ENCODE peak calls at places on chromosomes 12 and 14, in ten cellular contexts. R, C, X, E, H, L, F, Y, S and M are unnamed samples.

GRCh38 chr12:94195483-94195882 is 47.1 kb downstream of the PLXNC1 start:
- DNase-seq in C (no peak), L (no peak), Y (no peak), E (no peak), H (no peak), S (no peak), X (no peak), F (no peak), R (no peak), M (no peak)

GRCh38 chr12:96171905-96172304 is 22.3 kb upstream of the ELK3 start:
- DNase-seq in R (no peak), C (no peak), F (peak), Y (peak), H (no peak), L (no peak), E (no peak), X (no peak), S (no peak), M (no peak)

GRCh38 chr12:96810057-96810456 is 97.0 kb upstream of the NEDD1 start:
- DNase-seq in R (no peak), Y (peak), L (no peak), H (no peak), X (no peak), S (no peak), F (no peak), E (no peak), C (no peak), M (no peak)

GRCh38 chr12:64085996-64086395 is 136.1 kb downstream of the KICS2 start:
- DNase-seq in E (no peak), S (no peak), C (no peak), L (no peak), H (no peak), Y (no peak), F (no peak), R (no peak), X (no peak), M (no peak)

GRCh38 chr12:57694459-57695019 is 607 bp downstream of the OS9 start:
- DNase-seq in X (no peak), S (no peak), C (no peak), E (no peak), F (no peak), Y (peak), R (no peak), H (no peak), L (peak), M (no peak)

GRCh38 chr12:47850153-47851084 is 30.7 kb upstream of the HDAC7 start:
- DNase-seq in F (no peak), E (no peak), R (no peak), X (no peak), C (no peak), Y (no peak), S (no peak), H (peak), L (no peak), M (no peak)

GRCh38 chr14:91303091-91303923 is 58.8 kb upstream of the GPR68 start:
- DNase-seq in X (no peak), H (no peak), L (no peak), E (peak), R (no peak), F (no peak), S (no peak), Y (peak), C (no peak), M (peak)

GRCh38 chr12:89073027-89073398 is 279.3 kb downstream of the DUSP6 start:
- DNase-seq in E (no peak), H (no peak), F (no peak), R (no peak), X (peak), Y (no peak), C (no peak), S (no peak), L (no peak), M (no peak)

GRCh38 chr12:74647241-74647640 is 109.6 kb downstream of the ATXN7L3B start:
- DNase-seq in R (no peak), L (no peak), F (no peak), C (no peak), Y (no peak), S (no peak), E (no peak), X (no peak), H (no peak), M (no peak)

GRCh38 chr14:77128414-77128891 is 13.1 kb downstream of the ZDHHC22 start:
- DNase-seq in S (no peak), Y (peak), C (no peak), L (peak), E (peak), H (no peak), X (no peak), R (peak), F (no peak), M (no peak)

GRCh38 chr12:29762637-29763300 is 21.0 kb downstream of the TMTC1 start:
- DNase-seq in S (peak), C (no peak), F (no peak), H (no peak), Y (no peak), R (no peak), L (no peak), X (no peak), E (no peak), M (no peak)

GRCh38 chr14:91021991-91022621 is 38.3 kb downstream of the RPS6KA5 start:
- DNase-seq in F (no peak), L (no peak), C (no peak), H (no peak), R (no peak), X (no peak), S (no peak), E (no peak), Y (no peak), M (no peak)

GRCh38 chr14:84566109-84566508 is 963.8 kb upstream of the FLRT2 start:
- DNase-seq in Y (no peak), R (no peak), X (no peak), F (no peak), E (no peak), C (no peak), H (no peak), S (no peak), L (no peak), M (no peak)

GRCh38 chr14:104697317-104697703 is 7.9 kb downstream of the INF2 start:
- DNase-seq in S (no peak), Y (no peak), H (no peak), C (no peak), L (no peak), F (no peak), R (no peak), E (no peak), X (no peak), M (no peak)

GRCh38 chr14:34324363-34324795 is 137.7 kb downstream of the SPTSSA start:
- DNase-seq in R (no peak), X (no peak), C (no peak), Y (peak), F (no peak), H (no peak), L (no peak), S (no peak), E (peak), M (no peak)

GRCh38 chr14:61563162-61563511 is 132.2 kb upstream of the HIF1A start:
- DNase-seq in Y (no peak), H (no peak), S (no peak), X (peak), R (no peak), F (no peak), C (no peak), E (no peak), L (no peak), M (no peak)

GRCh38 chr12:124379938-124380754 is 85.3 kb downstream of the RFLNA start:
- DNase-seq in F (peak), L (peak), C (peak), H (no peak), X (no peak), E (no peak), Y (no peak), R (peak), S (peak), M (peak)

GRCh38 chr14:61438497-61438859 is 117.1 kb downstream of the PRKCH start:
- DNase-seq in S (no peak), R (no peak), C (no peak), E (no peak), Y (peak), F (no peak), X (no peak), L (no peak), H (no peak), M (no peak)

GRCh38 chr12:102114212-102114611 is 5.7 kb downstream of the NUP37 start:
- DNase-seq in Y (no peak), S (no peak), F (no peak), X (no peak), H (no peak), R (no peak), E (no peak), L (no peak), C (no peak), M (no peak)

GRCh38 chr12:4604684-4605193 is 42.7 kb downstream of the DYRK4 start:
- DNase-seq in F (peak), X (peak), C (peak), R (peak), H (peak), S (peak), Y (peak), E (peak), L (peak), M (peak)

GRCh38 chr12:23767834-23768233 is 181.6 kb downstream of the SOX5 start:
- DNase-seq in L (no peak), S (no peak), X (no peak), Y (no peak), C (no peak), R (no peak), H (no peak), F (no peak), E (no peak), M (no peak)

GRCh38 chr14:25056688-25057078 is 6.7 kb upstream of the STXBP6 start:
- DNase-seq in C (no peak), E (no peak), L (no peak), R (no peak), Y (no peak), F (no peak), S (no peak), X (no peak), H (no peak), M (no peak)

GRCh38 chr14:95516554-95517209 is at the start of gene SYNE3:
- DNase-seq in X (no peak), C (peak), L (peak), E (no peak), R (peak), F (peak), Y (peak), S (peak), H (peak), M (peak)

GRCh38 chr12:122021193-122021821 is 377 bp upstream of the BCL7A start:
- DNase-seq in E (no peak), H (no peak), Y (peak), R (no peak), C (peak), L (no peak), F (no peak), S (peak), X (peak), M (peak)

GRCh38 chr12:118058881-118059644 is 1.9 kb downstream of the WSB2 start:
- DNase-seq in S (no peak), H (no peak), X (no peak), R (no peak), E (no peak), C (no peak), Y (no peak), F (no peak), L (no peak), M (no peak)

GRCh38 chr12:97063292-97063935 is 156.4 kb downstream of the NEDD1 start:
- DNase-seq in Y (peak), S (no peak), L (no peak), F (no peak), C (no peak), X (no peak), H (no peak), E (no peak), R (no peak), M (no peak)

GRCh38 chr14:53391631-53392030 is 238.5 kb upstream of the DDHD1 start:
- DNase-seq in L (no peak), C (no peak), X (no peak), H (no peak), E (peak), Y (no peak), R (no peak), F (no peak), S (no peak), M (no peak)

GRCh38 chr12:6072302-6072752 is 52.1 kb downstream of the VWF start:
- DNase-seq in X (no peak), F (no peak), S (no peak), Y (no peak), L (no peak), E (no peak), R (peak), C (no peak), H (no peak), M (peak)

GRCh38 chr14:84926656-84927055 is 603.3 kb upstream of the FLRT2 start:
- DNase-seq in S (no peak), E (no peak), R (no peak), C (no peak), L (no peak), F (no peak), H (no peak), Y (no peak), X (no peak), M (no peak)

GRCh38 chr12:2239376-2240010 is 186.7 kb downstream of the CACNA1C start:
- DNase-seq in X (no peak), F (no peak), E (no peak), H (no peak), L (no peak), S (no peak), R (peak), C (peak), Y (no peak), M (peak)

DNA sequence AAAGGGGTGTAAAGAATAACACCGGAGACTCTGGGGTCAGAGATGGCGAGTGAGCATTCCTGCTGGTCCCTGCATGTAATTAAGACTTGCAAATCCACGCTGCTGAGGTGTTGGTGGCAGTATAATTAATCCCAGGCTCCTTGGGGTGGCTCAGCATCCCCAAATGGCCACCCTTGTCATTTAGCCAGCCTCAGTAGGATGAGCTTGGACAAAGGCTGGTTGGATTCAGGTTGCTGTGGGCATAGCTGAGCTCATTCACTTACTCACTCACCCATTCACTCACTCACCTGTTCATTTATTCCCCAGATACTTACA is 174.4 kb upstream of the RPH3A start:
- DNase-seq in C (no peak), R (no peak), S (no peak), L (no peak), Y (no peak), F (no peak), H (no peak), E (no peak), X (no peak), M (no peak)
- H3K4me3 ChIP-seq in C (no peak), R (no peak), S (no peak), L (no peak), Y (no peak), F (no peak), H (no peak), E (no peak), X (no peak), M (no peak)

DNA sequence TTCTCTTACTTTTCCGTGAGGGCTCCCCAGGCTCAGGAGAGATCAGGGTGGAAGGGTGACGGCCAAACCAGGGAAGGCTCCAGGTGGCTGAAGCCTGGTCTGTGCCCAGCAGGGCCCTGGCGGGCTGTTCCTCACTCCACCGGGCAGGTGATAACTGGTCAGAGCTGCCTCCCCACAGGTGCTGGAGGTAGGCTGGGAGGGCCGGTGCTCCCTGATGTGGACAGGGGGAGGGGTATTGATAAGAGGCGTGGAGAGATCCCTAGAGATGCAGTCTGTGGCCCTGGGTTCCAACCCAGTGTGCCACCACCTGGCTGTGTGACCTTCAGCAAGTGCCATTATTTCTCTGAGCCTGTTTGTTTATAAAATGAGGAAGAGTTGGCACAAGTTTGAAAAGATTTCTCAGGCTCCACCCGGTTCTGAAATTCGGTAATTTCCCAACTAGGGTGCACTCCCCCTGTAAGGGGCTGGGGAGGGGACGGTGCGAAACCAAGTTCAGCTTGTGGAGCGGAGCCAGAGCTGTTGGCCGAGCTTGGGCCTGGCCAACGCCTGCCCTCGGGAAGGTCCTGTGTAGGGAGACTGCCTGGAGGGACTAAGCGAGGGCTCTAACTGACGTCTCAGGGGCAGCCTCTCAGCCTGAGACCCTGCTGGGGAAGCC is 999 bp upstream of the NR4A1 start:
- DNase-seq in R (peak), Y (peak), L (no peak), C (peak), X (peak), F (peak), E (no peak), H (peak), S (peak), M (peak)
- TF ChIP-seq POLR2A in R (no peak), Y (no peak), L (no peak), C (no peak), X (peak), F (no peak), E (no peak), H (no peak), S (no peak), M (no peak)

GRCh38 chr12:108700833-108701450 is 30.4 kb downstream of the CORO1C start:
- DNase-seq in L (no peak), C (no peak), R (no peak), S (no peak), F (no peak), H (no peak), X (no peak), Y (no peak), E (no peak), M (no peak)
- H3K27ac ChIP-seq in L (no peak), C (peak), R (no peak), S (peak), F (peak), H (peak), X (no peak), Y (peak), E (no peak), M (peak)

GRCh38 chr12:108567974-108568652 is 5.7 kb downstream of the ISCU start:
- DNase-seq in S (no peak), L (no peak), C (no peak), Y (peak), F (no peak), H (no peak), E (no peak), R (peak), X (no peak), M (no peak)
- H3K4me3 ChIP-seq in S (no peak), L (no peak), C (no peak), Y (no peak), F (no peak), H (no peak), E (no peak), R (no peak), X (no peak), M (no peak)

GRCh38 chr14:22509751-22510300 is 79.2 kb downstream of the DAD1 start:
- DNase-seq in C (no peak), E (no peak), X (no peak), F (no peak), L (no peak), S (no peak), H (no peak), Y (no peak), R (no peak), M (no peak)

GRCh38 chr14:22510527-22511110 is 78.4 kb downstream of the DAD1 start:
- DNase-seq in S (no peak), C (no peak), H (no peak), L (no peak), E (no peak), R (no peak), X (no peak), F (no peak), Y (no peak), M (no peak)

GRCh38 chr14:22508662-22509035 is 80.4 kb downstream of the DAD1 start:
- DNase-seq in C (no peak), S (no peak), Y (no peak), H (no peak), E (no peak), L (no peak), X (no peak), F (no peak), R (no peak), M (no peak)

GRCh38 chr14:22508150-22508457 is 80.9 kb downstream of the DAD1 start:
- DNase-seq in E (no peak), C (no peak), Y (no peak), F (no peak), H (no peak), X (no peak), R (no peak), L (no peak), S (no peak), M (no peak)

DNA sequence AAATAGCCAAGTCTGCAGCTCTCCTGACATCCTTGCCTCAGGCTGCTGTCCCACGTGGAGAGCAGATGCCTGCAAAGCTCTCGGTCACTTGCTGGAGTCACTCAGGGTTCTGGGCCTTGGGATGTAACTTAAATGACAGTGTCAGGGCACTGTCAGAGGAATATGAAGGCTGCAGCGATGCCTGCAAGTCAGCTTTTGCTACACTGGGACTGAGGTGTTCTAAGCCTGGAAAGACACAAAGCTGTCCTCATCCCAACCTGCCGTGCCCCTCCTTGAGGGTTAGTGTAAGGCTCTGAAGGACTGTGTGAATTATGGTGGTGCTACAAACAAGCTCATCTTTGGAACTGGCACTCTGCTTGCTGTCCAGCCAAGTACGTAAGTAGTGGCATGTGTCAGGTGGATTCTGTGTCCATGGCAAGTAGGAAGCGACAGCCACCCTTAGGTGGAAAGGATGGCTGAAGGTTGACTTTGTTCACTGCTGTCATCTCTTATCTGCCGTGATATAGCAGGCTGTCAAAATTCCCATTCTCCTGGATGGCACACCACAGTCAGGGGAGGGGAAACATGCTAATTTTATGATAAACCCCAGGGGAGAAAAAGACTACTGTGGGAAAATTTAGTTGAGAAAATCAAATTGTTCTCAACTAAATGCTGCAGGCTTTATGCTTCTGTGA is 79.9 kb downstream of the DAD1 start:
- DNase-seq in R (no peak), H (no peak), S (no peak), F (no peak), L (no peak), E (no peak), Y (no peak), X (no peak), C (no peak), M (no peak)
- TF ChIP-seq POLR2A in R (no peak), H (no peak), S (no peak), F (no peak), L (no peak), E (no peak), Y (no peak), X (no peak), C (no peak), M (no peak)